ENCODE peak calls at places on chromosomes 13 and 19, in nine cellular contexts. One of them, this sample, is unnamed.

GRCh38 chr19:36573948-36574726 is 1.0 kb upstream of the ZNF529 start:
- DNase-seq in Peyer's patch: no peak
- DNase-seq in uterus: no peak
- DNase-seq in esophagus squamous epithelium: no peak
- DNase-seq in body of pancreas: no peak
- DNase-seq in ovary: no peak
- DNase-seq in breast epithelium: no peak
- DNase-seq in sigmoid colon: no peak
- DNase-seq in A549: no peak
- DNase-seq in this sample: no peak

GRCh38 chr19:23515551-23515950 is 120.3 kb upstream of the ZNF91 start:
- DNase-seq in Peyer's patch: no peak
- DNase-seq in uterus: no peak
- DNase-seq in esophagus squamous epithelium: no peak
- DNase-seq in body of pancreas: no peak
- DNase-seq in ovary: no peak
- DNase-seq in breast epithelium: no peak
- DNase-seq in sigmoid colon: no peak
- DNase-seq in A549: no peak
- DNase-seq in this sample: no peak

GRCh38 chr19:29509456-29509855 is 16.3 kb upstream of the VSTM2B start:
- DNase-seq in Peyer's patch: no peak
- DNase-seq in uterus: no peak
- DNase-seq in esophagus squamous epithelium: no peak
- DNase-seq in body of pancreas: no peak
- DNase-seq in ovary: peak
- DNase-seq in breast epithelium: no peak
- DNase-seq in sigmoid colon: peak
- DNase-seq in A549: no peak
- DNase-seq in this sample: no peak

GRCh38 chr13:35978607-35979316 is 152.4 kb downstream of the DCLK1 start:
- DNase-seq in Peyer's patch: no peak
- DNase-seq in uterus: peak
- DNase-seq in esophagus squamous epithelium: no peak
- DNase-seq in body of pancreas: peak
- DNase-seq in ovary: no peak
- DNase-seq in breast epithelium: no peak
- DNase-seq in sigmoid colon: no peak
- DNase-seq in A549: peak
- DNase-seq in this sample: no peak

GRCh38 chr13:25232937-25233515 is 54.3 kb downstream of the MTMR6 start:
- DNase-seq in Peyer's patch: no peak
- DNase-seq in uterus: no peak
- DNase-seq in esophagus squamous epithelium: no peak
- DNase-seq in body of pancreas: no peak
- DNase-seq in ovary: no peak
- DNase-seq in breast epithelium: no peak
- DNase-seq in sigmoid colon: no peak
- DNase-seq in A549: peak
- DNase-seq in this sample: no peak

GRCh38 chr13:50274181-50274580 is 258.9 kb downstream of the KCNRG start:
- DNase-seq in Peyer's patch: no peak
- DNase-seq in uterus: no peak
- DNase-seq in esophagus squamous epithelium: no peak
- DNase-seq in body of pancreas: no peak
- DNase-seq in ovary: no peak
- DNase-seq in breast epithelium: no peak
- DNase-seq in sigmoid colon: no peak
- DNase-seq in A549: no peak
- DNase-seq in this sample: no peak

GRCh38 chr19:6125571-6125989 is 9.9 kb upstream of the ACSBG2 start:
- DNase-seq in Peyer's patch: peak
- DNase-seq in uterus: peak
- DNase-seq in esophagus squamous epithelium: no peak
- DNase-seq in body of pancreas: peak
- DNase-seq in ovary: no peak
- DNase-seq in breast epithelium: no peak
- DNase-seq in sigmoid colon: peak
- DNase-seq in A549: peak
- DNase-seq in this sample: peak

GRCh38 chr13:44396963-44397580 is 23.4 kb downstream of the SERP2 start:
- DNase-seq in Peyer's patch: no peak
- DNase-seq in uterus: peak
- DNase-seq in esophagus squamous epithelium: no peak
- DNase-seq in body of pancreas: no peak
- DNase-seq in ovary: peak
- DNase-seq in breast epithelium: no peak
- DNase-seq in sigmoid colon: peak
- DNase-seq in A549: no peak
- DNase-seq in this sample: no peak

GRCh38 chr13:23744315-23744714 is 144.9 kb downstream of the MIPEP start:
- DNase-seq in Peyer's patch: no peak
- DNase-seq in uterus: no peak
- DNase-seq in esophagus squamous epithelium: no peak
- DNase-seq in body of pancreas: no peak
- DNase-seq in ovary: no peak
- DNase-seq in breast epithelium: no peak
- DNase-seq in sigmoid colon: no peak
- DNase-seq in A549: no peak
- DNase-seq in this sample: no peak

GRCh38 chr19:47719047-47719885 is 6.0 kb downstream of the EHD2 start:
- DNase-seq in Peyer's patch: no peak
- DNase-seq in uterus: peak
- DNase-seq in esophagus squamous epithelium: no peak
- DNase-seq in body of pancreas: peak
- DNase-seq in ovary: peak
- DNase-seq in breast epithelium: peak
- DNase-seq in sigmoid colon: peak
- DNase-seq in A549: peak
- DNase-seq in this sample: peak

GRCh38 chr19:13825489-13826475 is 30.5 kb downstream of the ZSWIM4 start:
- DNase-seq in Peyer's patch: no peak
- DNase-seq in uterus: no peak
- DNase-seq in esophagus squamous epithelium: no peak
- DNase-seq in body of pancreas: no peak
- DNase-seq in ovary: peak
- DNase-seq in breast epithelium: no peak
- DNase-seq in sigmoid colon: no peak
- DNase-seq in A549: peak
- DNase-seq in this sample: no peak

GRCh38 chr13:97492257-97492656 is 58.3 kb downstream of the RAP2A start:
- DNase-seq in Peyer's patch: no peak
- DNase-seq in uterus: no peak
- DNase-seq in esophagus squamous epithelium: no peak
- DNase-seq in body of pancreas: no peak
- DNase-seq in ovary: no peak
- DNase-seq in breast epithelium: no peak
- DNase-seq in sigmoid colon: no peak
- DNase-seq in A549: no peak
- DNase-seq in this sample: no peak

GRCh38 chr13:50613356-50613831 is 230.1 kb downstream of the DLEU7 start:
- DNase-seq in Peyer's patch: no peak
- DNase-seq in uterus: no peak
- DNase-seq in esophagus squamous epithelium: no peak
- DNase-seq in body of pancreas: no peak
- DNase-seq in ovary: no peak
- DNase-seq in breast epithelium: no peak
- DNase-seq in sigmoid colon: no peak
- DNase-seq in A549: no peak
- DNase-seq in this sample: no peak

GRCh38 chr13:114064516-114065140 is 67.8 kb downstream of the RASA3 start:
- DNase-seq in Peyer's patch: no peak
- DNase-seq in uterus: peak
- DNase-seq in esophagus squamous epithelium: no peak
- DNase-seq in body of pancreas: no peak
- DNase-seq in ovary: peak
- DNase-seq in breast epithelium: no peak
- DNase-seq in sigmoid colon: peak
- DNase-seq in A549: peak
- DNase-seq in this sample: no peak

GRCh38 chr13:114062341-114062740 is 70.1 kb downstream of the RASA3 start:
- DNase-seq in Peyer's patch: no peak
- DNase-seq in uterus: no peak
- DNase-seq in esophagus squamous epithelium: no peak
- DNase-seq in body of pancreas: no peak
- DNase-seq in ovary: no peak
- DNase-seq in breast epithelium: no peak
- DNase-seq in sigmoid colon: no peak
- DNase-seq in A549: no peak
- DNase-seq in this sample: no peak

GRCh38 chr13:114065141-114065925 is 67.1 kb downstream of the RASA3 start:
- DNase-seq in Peyer's patch: peak
- DNase-seq in uterus: peak
- DNase-seq in esophagus squamous epithelium: peak
- DNase-seq in body of pancreas: peak
- DNase-seq in ovary: peak
- DNase-seq in breast epithelium: peak
- DNase-seq in sigmoid colon: peak
- DNase-seq in A549: peak
- DNase-seq in this sample: peak

GRCh38 chr13:114062754-114063153 is 69.7 kb downstream of the RASA3 start:
- DNase-seq in Peyer's patch: no peak
- DNase-seq in uterus: no peak
- DNase-seq in esophagus squamous epithelium: no peak
- DNase-seq in body of pancreas: no peak
- DNase-seq in ovary: no peak
- DNase-seq in breast epithelium: no peak
- DNase-seq in sigmoid colon: no peak
- DNase-seq in A549: no peak
- DNase-seq in this sample: no peak

GRCh38 chr13:114063545-114064515 is 68.6 kb downstream of the RASA3 start:
- DNase-seq in Peyer's patch: no peak
- DNase-seq in uterus: peak
- DNase-seq in esophagus squamous epithelium: no peak
- DNase-seq in body of pancreas: peak
- DNase-seq in ovary: peak
- DNase-seq in breast epithelium: no peak
- DNase-seq in sigmoid colon: peak
- DNase-seq in A549: peak
- DNase-seq in this sample: peak
- TF ChIP-seq POLR2A in Peyer's patch: no peak
- TF ChIP-seq POLR2A in uterus: peak
- TF ChIP-seq POLR2A in esophagus squamous epithelium: no peak
- TF ChIP-seq POLR2A in body of pancreas: no peak
- TF ChIP-seq POLR2A in ovary: no peak
- TF ChIP-seq POLR2A in breast epithelium: no peak
- TF ChIP-seq POLR2A in sigmoid colon: no peak
- TF ChIP-seq POLR2A in A549: peak
- TF ChIP-seq POLR2A in this sample: peak

GRCh38 chr13:63305641-63306133 is 1890.0 kb upstream of the PCDH20 start:
- DNase-seq in Peyer's patch: no peak
- DNase-seq in uterus: no peak
- DNase-seq in esophagus squamous epithelium: no peak
- DNase-seq in body of pancreas: no peak
- DNase-seq in ovary: no peak
- DNase-seq in breast epithelium: no peak
- DNase-seq in sigmoid colon: no peak
- DNase-seq in A549: no peak
- DNase-seq in this sample: no peak
- TF ChIP-seq POLR2A in Peyer's patch: no peak
- TF ChIP-seq POLR2A in uterus: no peak
- TF ChIP-seq POLR2A in esophagus squamous epithelium: no peak
- TF ChIP-seq POLR2A in body of pancreas: no peak
- TF ChIP-seq POLR2A in ovary: no peak
- TF ChIP-seq POLR2A in breast epithelium: no peak
- TF ChIP-seq POLR2A in sigmoid colon: no peak
- TF ChIP-seq POLR2A in A549: no peak
- TF ChIP-seq POLR2A in this sample: no peak

DNA sequence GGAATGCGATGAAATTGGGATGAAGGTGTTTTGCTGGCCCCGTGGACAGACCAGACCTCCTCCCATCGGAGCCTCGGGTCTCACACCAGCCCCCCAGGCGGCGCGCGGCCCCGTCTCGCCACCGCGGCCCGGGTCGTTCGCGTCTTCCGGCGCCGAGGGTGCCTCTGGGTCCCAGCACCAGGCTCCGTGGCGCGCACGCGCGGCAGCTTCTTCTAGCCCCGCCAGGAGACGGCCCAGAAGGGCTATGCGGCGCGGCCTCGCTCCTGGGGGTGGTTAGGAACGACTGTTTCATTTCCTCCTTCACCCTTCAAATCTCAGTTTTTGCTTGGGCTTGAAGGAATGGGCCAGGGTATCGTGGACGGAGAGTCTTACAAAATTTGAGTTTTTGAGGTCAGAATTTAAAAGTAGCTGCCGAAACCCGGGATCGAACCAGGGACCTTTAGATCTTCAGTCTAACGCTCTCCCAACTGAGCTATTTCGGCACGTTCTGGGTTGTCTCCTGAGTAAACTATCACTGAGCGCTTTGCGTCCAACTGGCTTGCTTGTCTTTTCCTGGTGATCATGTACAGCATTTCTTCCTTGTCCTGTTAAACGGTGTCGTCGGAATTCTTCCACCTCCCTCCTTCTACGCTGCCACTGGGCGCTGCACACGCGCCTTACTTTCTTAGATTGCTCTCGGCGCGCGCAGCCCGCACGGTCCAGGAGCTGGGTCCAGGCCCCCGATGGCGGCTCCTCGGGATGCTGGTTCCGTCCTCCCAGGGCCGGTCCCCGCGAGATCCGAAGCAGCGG is 46.5 kb downstream of the TGDS start:
- DNase-seq in Peyer's patch: peak
- DNase-seq in uterus: peak
- DNase-seq in esophagus squamous epithelium: peak
- DNase-seq in body of pancreas: peak
- DNase-seq in ovary: peak
- DNase-seq in breast epithelium: peak
- DNase-seq in sigmoid colon: peak
- DNase-seq in A549: peak
- DNase-seq in this sample: peak
- TF ChIP-seq POLR2A in Peyer's patch: peak
- TF ChIP-seq POLR2A in uterus: peak
- TF ChIP-seq POLR2A in esophagus squamous epithelium: no peak
- TF ChIP-seq POLR2A in body of pancreas: peak
- TF ChIP-seq POLR2A in ovary: peak
- TF ChIP-seq POLR2A in breast epithelium: no peak
- TF ChIP-seq POLR2A in sigmoid colon: no peak
- TF ChIP-seq POLR2A in A549: peak
- TF ChIP-seq POLR2A in this sample: peak

DNA sequence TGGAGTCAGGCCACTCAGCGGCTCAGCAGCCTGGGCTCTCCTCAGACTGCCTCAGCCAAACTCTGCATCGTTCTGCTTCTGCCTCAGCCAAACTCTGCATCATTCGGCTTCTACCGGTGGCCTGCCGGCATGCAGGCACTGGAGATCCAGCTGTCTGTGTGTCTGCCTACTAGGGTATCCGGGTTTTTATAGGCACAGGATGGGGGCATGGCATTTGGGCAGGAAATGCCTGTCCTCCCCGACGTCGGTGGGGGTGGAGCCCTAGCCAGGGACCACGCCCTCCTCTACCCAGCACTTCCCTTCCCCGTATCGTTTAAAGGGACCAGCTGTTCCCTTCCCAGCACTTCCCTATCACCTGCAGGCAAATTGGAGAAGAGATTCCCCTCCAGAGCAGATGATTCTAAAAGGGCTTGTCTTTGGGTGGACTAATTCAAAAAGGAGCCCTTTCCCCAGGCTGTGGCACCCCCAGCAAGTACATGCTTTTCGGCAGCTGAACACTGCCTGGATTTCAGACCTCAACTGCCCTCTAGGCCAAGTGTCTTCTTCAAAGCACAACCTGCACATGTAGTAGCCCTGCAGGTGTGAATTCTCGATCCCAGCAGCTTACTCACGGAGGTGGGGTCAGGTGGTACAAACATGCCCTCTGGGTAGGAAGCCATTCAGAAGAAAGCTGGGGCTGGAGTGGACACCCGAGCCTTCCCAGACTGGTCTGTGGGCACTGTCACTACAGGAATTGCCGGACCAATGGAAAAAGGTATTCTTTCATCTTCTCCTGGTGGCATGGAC is 25.5 kb upstream of the GPR12 start:
- DNase-seq in Peyer's patch: no peak
- DNase-seq in uterus: no peak
- DNase-seq in esophagus squamous epithelium: no peak
- DNase-seq in body of pancreas: peak
- DNase-seq in ovary: no peak
- DNase-seq in breast epithelium: no peak
- DNase-seq in sigmoid colon: peak
- DNase-seq in A549: no peak
- DNase-seq in this sample: no peak
- TF ChIP-seq POLR2A in Peyer's patch: no peak
- TF ChIP-seq POLR2A in uterus: no peak
- TF ChIP-seq POLR2A in esophagus squamous epithelium: no peak
- TF ChIP-seq POLR2A in body of pancreas: no peak
- TF ChIP-seq POLR2A in ovary: no peak
- TF ChIP-seq POLR2A in breast epithelium: no peak
- TF ChIP-seq POLR2A in sigmoid colon: no peak
- TF ChIP-seq POLR2A in A549: no peak
- TF ChIP-seq POLR2A in this sample: peak